ENCODE peak calls at places on chromosomes 13 and 19, in six cellular contexts. Q, I, V, K, M and P are unnamed samples.
A peak's percentile ranks its signal among the peaks of the same experiment; 100 is the strongest.

GRCh38 chr19:44668985-44669764 is 2.1 kb upstream of the CEACAM19 start:
- DNase-seq in Q (no peak), I (no peak), V (no peak), K (no peak), M (no peak), P (no peak)

GRCh38 chr13:35961461-35962220 is 169.5 kb downstream of the DCLK1 start:
- DNase-seq in Q (no peak), I (no peak), V (no peak), K (no peak), M (no peak), P (no peak)

GRCh38 chr13:91144054-91144453 is 203.4 kb upstream of the MIR17HG start:
- DNase-seq in Q (no peak), I (no peak), V (no peak), K (no peak), M (no peak), P (no peak)

GRCh38 chr19:45632468-45633196 is 6.6 kb downstream of the EML2 start:
- DNase-seq in Q (peak; percentile 78), I (peak; percentile 91), V (peak; percentile 91), K (peak; percentile 44), M (peak; percentile 87), P (no peak)

GRCh38 chr19:4531562-4532165 is 3.4 kb downstream of the PLIN5 start:
- DNase-seq in Q (no peak), I (no peak), V (no peak), K (no peak), M (no peak), P (no peak)

GRCh38 chr13:73096173-73097117 is 37.6 kb downstream of the KLF5 start:
- DNase-seq in Q (no peak), I (no peak), V (no peak), K (no peak), M (no peak), P (no peak)

GRCh38 chr13:73898276-73898675 is 235.9 kb downstream of the KLF12 start:
- DNase-seq in Q (peak; percentile 21), I (peak; percentile 79), V (no peak), K (no peak), M (no peak), P (no peak)

GRCh38 chr13:25227690-25228089 is 55.6 kb upstream of the AMER2 start:
- DNase-seq in Q (no peak), I (no peak), V (no peak), K (no peak), M (no peak), P (no peak)

GRCh38 chr13:110421061-110421460 is 114.0 kb downstream of the COL4A2 start:
- DNase-seq in Q (no peak), I (no peak), V (no peak), K (no peak), M (no peak), P (no peak)

GRCh38 chr19:55156202-55157063 is 1.1 kb downstream of the TNNI3 start:
- DNase-seq in Q (peak; percentile 14), I (no peak), V (no peak), K (peak; percentile 96), M (peak; percentile 68), P (no peak)